ENCODE peak calls at places on chromosomes 11 and 22, in four cellular contexts. V is HEK293T, I is foreskin fibroblast, E is mesothelial cell of epicardium. A is an unnamed sample.

GRCh38 chr11:62439785-62440602 is 21.2 kb downstream of the SCGB1A1 start:
- DNase-seq in I (peak), E (no peak), V (no peak), A (no peak)

GRCh38 chr22:39859903-39860588 is 33.5 kb downstream of the ENTHD1 start:
- DNase-seq in V (no peak), I (no peak), E (no peak), A (no peak)

GRCh38 chr22:27242917-27243589 is 558.5 kb downstream of the MN1 start:
- DNase-seq in I (no peak), V (no peak), E (no peak), A (no peak)

GRCh38 chr11:71568707-71569349 is 3.5 kb downstream of the KRTAP5-10 start:
- DNase-seq in I (peak), E (no peak), V (no peak), A (no peak)

GRCh38 chr22:41951898-41952474 is at the start of gene SMIM45:
- DNase-seq in E (no peak), I (no peak), V (no peak), A (no peak)

GRCh38 chr22:39535831-39536449 is 3.4 kb upstream of the RPS19BP1 start:
- DNase-seq in I (no peak), V (no peak), E (no peak), A (no peak)

GRCh38 chr11:33463059-33463458 is 205.9 kb downstream of the HIPK3 start:
- DNase-seq in E (no peak), V (no peak), I (no peak), A (no peak)

GRCh38 chr22:25712661-25713400 is 29.2 kb upstream of the MYO18B start:
- DNase-seq in E (no peak), I (no peak), V (no peak), A (no peak)

GRCh38 chr22:43177479-43177878 is 9.5 kb downstream of the TTLL12 start:
- DNase-seq in V (no peak), E (no peak), I (no peak), A (no peak)

GRCh38 chr11:115197433-115197832 is 306.8 kb downstream of the CADM1 start:
- DNase-seq in V (no peak), E (no peak), I (no peak), A (no peak)

A was measured in erythroblast.